ENCODE peak calls at places on chromosomes 7 and 10, in six cellular contexts. J is brain microvascular endothelial cell, Q is GM20000, F is GM13976, D is A549, A is kidney epithelial cell. G is an unnamed sample.

GRCh38 chr7:4818000-4818794 is 42.8 kb downstream of the AP5Z1 start:
- DNase-seq in J (no peak), A (no peak), F (no peak), D (no peak), Q (no peak), G (no peak)

GRCh38 chr7:1532456-1533254 is 2.2 kb downstream of the MAFK start:
- DNase-seq in A (peak), Q (no peak), F (no peak), J (peak), D (peak), G (no peak)

GRCh38 chr7:110386914-110387313 is 704.0 kb upstream of the LRRN3 start:
- DNase-seq in A (peak), J (peak), F (no peak), D (peak), Q (no peak), G (no peak)

GRCh38 chr7:2399848-2400587 is 3.4 kb upstream of the CHST12 start:
- DNase-seq in F (no peak), A (peak), J (peak), Q (no peak), D (peak), G (peak)

GRCh38 chr7:51901489-51901840 is 584.9 kb upstream of the COBL start:
- DNase-seq in A (no peak), J (no peak), F (no peak), D (no peak), Q (no peak), G (no peak)

GRCh38 chr10:21020545-21020944 is 123.4 kb upstream of the NEBL start:
- DNase-seq in F (peak), A (no peak), D (peak), Q (peak), J (no peak), G (peak)

GRCh38 chr7:32588657-32589056 is 93.4 kb downstream of the AVL9 start:
- DNase-seq in J (peak), D (peak), Q (peak), F (peak), A (peak), G (no peak)

GRCh38 chr7:38070718-38071117 is 107.3 kb upstream of the STARD3NL start:
- DNase-seq in F (no peak), D (peak), Q (no peak), J (peak), A (no peak), G (no peak)

GRCh38 chr7:29102554-29103151 is 43.7 kb downstream of the CPVL start:
- DNase-seq in Q (peak), D (peak), F (peak), A (no peak), J (peak), G (peak)

GRCh38 chr7:2820508-2820934 is 23.6 kb downstream of the GNA12 start:
- DNase-seq in F (no peak), Q (no peak), J (peak), A (peak), D (peak), G (no peak)

GRCh38 chr7:99737726-99738125 is 2.7 kb upstream of the CYP3A7 start:
- DNase-seq in F (no peak), Q (no peak), A (no peak), J (no peak), D (no peak), G (no peak)

GRCh38 chr7:88791891-88792290 is 3.6 kb downstream of the TEX47 start:
- DNase-seq in J (no peak), F (no peak), D (no peak), Q (no peak), A (no peak), G (no peak)

GRCh38 chr7:99375070-99375807 is 709 bp downstream of the ARPC1B start:
- DNase-seq in D (peak), F (peak), A (no peak), Q (peak), J (peak), G (peak)

GRCh38 chr7:135855836-135856235 is 107.2 kb upstream of the FAM180A start:
- DNase-seq in D (no peak), A (peak), J (no peak), F (no peak), Q (no peak), G (no peak)

GRCh38 chr7:115676707-115677106 is 353.9 kb downstream of the TFEC start:
- DNase-seq in D (no peak), Q (no peak), A (no peak), J (no peak), F (no peak), G (no peak)

GRCh38 chr7:149097088-149097487 is 6.6 kb upstream of the ZNF786 start:
- DNase-seq in Q (no peak), D (no peak), J (no peak), A (no peak), F (no peak), G (no peak)

GRCh38 chr7:116598278-116598677 is 73.4 kb downstream of the CAV1 start:
- DNase-seq in A (no peak), Q (no peak), D (peak), J (no peak), F (no peak), G (no peak)

GRCh38 chr7:24778543-24779282 is 21.4 kb upstream of the GSDME start:
- DNase-seq in D (no peak), Q (peak), J (peak), F (peak), A (no peak), G (peak)

GRCh38 chr7:81447351-81447952 is 322.4 kb downstream of the HGF start:
- DNase-seq in A (peak), D (peak), F (no peak), Q (no peak), J (peak), G (no peak)

GRCh38 chr10:75208177-75208576 is 2.4 kb upstream of the VDAC2 start:
- DNase-seq in Q (no peak), F (no peak), D (peak), A (no peak), J (peak), G (no peak)

GRCh38 chr10:128263891-128264688 is 137.9 kb upstream of the MKI67 start:
- DNase-seq in F (peak), D (peak), A (no peak), Q (peak), J (peak), G (peak)

GRCh38 chr10:100729877-100730738 is 15.3 kb upstream of the PAX2 start:
- DNase-seq in Q (peak), F (no peak), A (no peak), J (no peak), D (no peak), G (no peak)
- TF ChIP-seq CTCF in Q (no peak), F (no peak), A (no peak), J (no peak), D (no peak), G (no peak)

DNA sequence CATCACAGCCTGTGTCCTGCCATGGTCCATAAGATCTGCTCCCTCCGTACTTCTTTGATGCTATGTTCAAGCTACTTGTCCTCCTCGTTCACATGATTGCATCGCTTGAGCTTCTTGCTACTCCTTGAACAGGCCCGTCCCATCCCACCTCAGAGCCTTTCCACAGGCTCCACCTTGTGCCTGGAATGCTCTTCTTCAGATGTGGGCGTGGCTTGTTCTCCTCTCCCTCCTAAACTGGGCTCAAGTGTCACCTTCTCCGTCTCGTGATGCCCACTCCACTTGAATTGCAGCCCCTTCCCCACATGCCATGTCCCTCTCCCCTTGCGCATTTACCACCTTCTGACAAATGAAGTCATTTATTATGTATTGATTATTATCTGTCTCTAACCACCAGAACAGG is 124.5 kb downstream of the PLPP4 start:
- DNase-seq in F (no peak), Q (no peak), A (no peak), J (no peak), D (no peak), G (no peak)
- TF ChIP-seq CTCF in F (no peak), Q (no peak), A (peak), J (no peak), D (no peak), G (no peak)

GRCh38 chr7:55410641-55411239 is 45.6 kb downstream of the LANCL2 start:
- DNase-seq in Q (no peak), F (no peak), J (no peak), D (no peak), A (no peak), G (no peak)

GRCh38 chr7:55405856-55406541 is 40.9 kb downstream of the LANCL2 start:
- DNase-seq in A (no peak), D (no peak), F (no peak), J (no peak), Q (no peak), G (no peak)

GRCh38 chr7:55411844-55412243 is 46.7 kb downstream of the LANCL2 start:
- DNase-seq in D (no peak), Q (no peak), A (no peak), F (no peak), J (no peak), G (no peak)

GRCh38 chr7:55413442-55413841 is 48.3 kb downstream of the LANCL2 start:
- DNase-seq in D (no peak), J (no peak), F (no peak), Q (no peak), A (no peak), G (no peak)

DNA sequence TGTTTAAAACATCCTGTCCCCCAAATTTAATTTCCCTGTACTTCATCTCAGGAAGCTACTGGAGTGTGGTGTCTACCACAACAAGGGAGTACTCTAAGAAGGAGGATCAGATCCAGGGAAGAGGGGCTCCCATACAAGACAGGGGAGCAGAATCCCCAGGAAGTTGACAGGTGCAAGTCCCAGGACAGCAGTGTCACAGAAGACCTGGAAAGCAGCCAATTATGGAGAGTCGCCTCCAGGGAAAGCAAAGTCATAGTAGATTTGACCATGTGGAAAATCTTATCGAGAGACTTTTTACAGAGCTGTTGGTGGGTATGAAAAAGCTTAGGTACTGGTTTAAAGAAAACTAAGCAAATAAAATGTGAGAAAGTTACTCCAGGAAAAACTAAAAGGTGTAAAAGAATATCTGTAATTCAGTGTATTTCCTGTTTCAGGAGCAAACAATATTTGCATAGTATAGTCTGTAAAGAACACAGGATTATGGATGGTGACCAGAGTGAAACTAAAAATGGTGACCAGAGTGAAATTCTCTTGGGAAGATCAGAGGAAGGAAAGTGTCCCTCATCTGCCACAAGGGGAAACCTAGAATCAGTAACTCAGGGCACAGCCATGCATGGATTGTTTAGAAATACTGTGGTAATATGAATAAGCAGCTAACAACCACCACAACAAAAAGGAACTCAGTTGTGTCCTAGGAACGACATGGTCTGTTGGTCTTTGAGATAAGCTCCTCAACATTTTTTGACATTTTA is 44.5 kb downstream of the LANCL2 start:
- DNase-seq in Q (no peak), D (no peak), F (no peak), J (peak), A (no peak), G (no peak)
- TF ChIP-seq CTCF in Q (no peak), D (no peak), F (no peak), J (peak), A (peak), G (no peak)

GRCh38 chr10:1102392-1102791 is 46.2 kb downstream of the WDR37 start:
- DNase-seq in Q (no peak), J (no peak), F (no peak), A (no peak), D (no peak), G (no peak)
- TF ChIP-seq CTCF in Q (no peak), J (no peak), F (no peak), A (no peak), D (no peak), G (no peak)

GRCh38 chr7:6423942-6424701 is 23.6 kb downstream of the DAGLB start:
- DNase-seq in A (no peak), Q (no peak), J (no peak), F (no peak), D (peak), G (no peak)
- TF ChIP-seq CTCF in A (peak), Q (no peak), J (peak), F (no peak), D (peak), G (no peak)

G was measured in DND-41.